ENCODE peak calls at places on chromosomes 3 and 15, in four cellular contexts. M, L, S and T are unnamed samples. For H3K36me3, the result is how much of the 10 kb centered on the place peaks cover.

GRCh38 chr3:193798097-193798496 is 205.1 kb downstream of the OPA1 start:
- DNase-seq in M (no peak), L (no peak), S (no peak), T (no peak)

GRCh38 chr3:179853176-179853575 is 183.6 kb downstream of the PEX5L start:
- DNase-seq in M (no peak), L (no peak), S (no peak), T (no peak)

GRCh38 chr3:130480736-130481135 is 36.2 kb upstream of the COL6A6 start:
- DNase-seq in M (peak), L (no peak), S (no peak), T (peak)

GRCh38 chr15:89459271-89460038 is 36.9 kb downstream of the RHCG start:
- DNase-seq in M (no peak), L (no peak), S (no peak), T (no peak)

GRCh38 chr3:44013967-44014366 is 227.7 kb upstream of the TOPAZ1 start:
- DNase-seq in M (no peak), L (no peak), S (peak), T (peak)

GRCh38 chr3:196997311-196997710 is 28.7 kb upstream of the PIGZ start:
- DNase-seq in M (no peak), L (no peak), S (no peak), T (no peak)

GRCh38 chr3:130918328-130918727 is 24.4 kb downstream of the ATP2C1 start:
- DNase-seq in M (no peak), L (no peak), S (peak), T (peak)

GRCh38 chr3:48190911-48191310 is 2.7 kb upstream of the CDC25A start:
- DNase-seq in M (no peak), L (no peak), S (no peak), T (no peak)

GRCh38 chr3:126466886-126467610 is 8.6 kb downstream of the ZXDC start:
- DNase-seq in M (no peak), L (no peak), S (no peak), T (no peak)

GRCh38 chr3:36969540-36970432 is 23.1 kb downstream of the EPM2AIP1 start:
- DNase-seq in M (peak), L (no peak), S (no peak), T (peak)

GRCh38 chr3:149501524-149501923 is 27.0 kb downstream of the TM4SF4 start:
- DNase-seq in M (no peak), L (no peak), S (no peak), T (peak)

GRCh38 chr15:68566377-68566954 is 12.3 kb upstream of the CORO2B start:
- DNase-seq in M (no peak), L (no peak), S (no peak), T (no peak)

GRCh38 chr3:172609750-172610149 is 86.5 kb upstream of the TNFSF10 start:
- DNase-seq in M (no peak), L (no peak), S (no peak), T (no peak)

GRCh38 chr15:73560501-73561117 is 72.6 kb downstream of the NPTN start:
- DNase-seq in M (no peak), L (no peak), S (no peak), T (no peak)

GRCh38 chr15:34853001-34853758 is 57.8 kb upstream of the ACTC1 start:
- DNase-seq in M (no peak), L (no peak), S (no peak), T (no peak)

GRCh38 chr3:45870099-45870498 is 16.2 kb upstream of the CCR9 start:
- DNase-seq in M (no peak), L (no peak), S (no peak), T (no peak)

GRCh38 chr3:131772278-131772893 is 262.4 kb downstream of the CPNE4 start:
- DNase-seq in M (no peak), L (no peak), S (no peak), T (no peak)

GRCh38 chr15:40038654-40039543 is at the start of gene SRP14:
- DNase-seq in M (peak), L (peak), S (peak), T (peak)

GRCh38 chr3:90184861-90185260 is 1077.4 kb downstream of the EPHA3 start:
- DNase-seq in M (no peak), L (no peak), S (no peak), T (no peak)

GRCh38 chr3:49616491-49616941 is 57.6 kb upstream of the APEH start:
- DNase-seq in M (no peak), L (no peak), S (no peak), T (peak)

GRCh38 chr3:98367464-98368246 is 14.0 kb downstream of the OR5K4 start:
- DNase-seq in M (no peak), L (no peak), S (no peak), T (no peak)

GRCh38 chr15:47374222-47374621 is 343.1 kb upstream of the SEMA6D start:
- DNase-seq in M (no peak), L (no peak), S (no peak), T (no peak)

GRCh38 chr3:157695586-157695985 is 192.4 kb upstream of the VEPH1 start:
- DNase-seq in M (no peak), L (no peak), S (no peak), T (no peak)

GRCh38 chr15:88839146-88839545 is 35.9 kb downstream of the ACAN start:
- DNase-seq in M (no peak), L (no peak), S (no peak), T (no peak)

GRCh38 chr3:181327349-181327748 is 337.8 kb upstream of the DNAJC19 start:
- DNase-seq in M (no peak), L (no peak), S (no peak), T (no peak)

GRCh38 chr3:18376682-18377081 is 48.5 kb downstream of the SATB1 start:
- DNase-seq in M (no peak), L (no peak), S (no peak), T (no peak)

GRCh38 chr15:37101634-37102314 is 1.4 kb upstream of the MEIS2 start:
- DNase-seq in M (peak), L (peak), S (peak), T (peak)

GRCh38 chr3:126040386-126040785 is 43.5 kb downstream of the SLC41A3 start:
- DNase-seq in M (no peak), L (peak), S (no peak), T (no peak)

GRCh38 chr3:187968883-187969580 is 184.9 kb upstream of the LPP start:
- DNase-seq in M (peak), L (no peak), S (no peak), T (no peak)

GRCh38 chr3:188507244-188507720 is 353.3 kb downstream of the LPP start:
- DNase-seq in M (no peak), L (no peak), S (no peak), T (no peak)

GRCh38 chr3:189361103-189361835 is 189.5 kb downstream of the TPRG1 start:
- DNase-seq in M (no peak), L (no peak), S (no peak), T (no peak)

GRCh38 chr3:130876594-130876993 is 17.3 kb upstream of the ATP2C1 start:
- DNase-seq in M (no peak), L (no peak), S (no peak), T (no peak)

GRCh38 chr15:43370975-43371974 is at the start of the genes TUBGCP4 and ZSCAN29:
- DNase-seq in M (peak), L (peak), S (peak), T (peak)

GRCh38 chr3:43214616-43215015 is 71.7 kb upstream of the SNRK start:
- DNase-seq in M (no peak), L (no peak), S (no peak), T (no peak)

GRCh38 chr15:40927497-40928346 is 1.4 kb upstream of the DLL4 start:
- DNase-seq in M (no peak), L (no peak), S (peak), T (no peak)

GRCh38 chr15:67808821-67809220 is 16.5 kb upstream of the SKOR1 start:
- DNase-seq in M (no peak), L (no peak), S (no peak), T (no peak)

GRCh38 chr15:33716025-33716424 is 252.3 kb upstream of the CHRM5 start:
- DNase-seq in M (no peak), L (no peak), S (no peak), T (no peak)

GRCh38 chr15:42283671-42284070 is 10.4 kb upstream of the TMEM87A start:
- DNase-seq in M (no peak), L (no peak), S (no peak), T (no peak)

GRCh38 chr3:8553405-8553804 is 51.8 kb downstream of the LMCD1 start:
- DNase-seq in M (no peak), L (no peak), S (no peak), T (no peak)
- H3K36me3 ChIP-seq in M (under half), L (half or more), S (half or more), T (under half)

DNA sequence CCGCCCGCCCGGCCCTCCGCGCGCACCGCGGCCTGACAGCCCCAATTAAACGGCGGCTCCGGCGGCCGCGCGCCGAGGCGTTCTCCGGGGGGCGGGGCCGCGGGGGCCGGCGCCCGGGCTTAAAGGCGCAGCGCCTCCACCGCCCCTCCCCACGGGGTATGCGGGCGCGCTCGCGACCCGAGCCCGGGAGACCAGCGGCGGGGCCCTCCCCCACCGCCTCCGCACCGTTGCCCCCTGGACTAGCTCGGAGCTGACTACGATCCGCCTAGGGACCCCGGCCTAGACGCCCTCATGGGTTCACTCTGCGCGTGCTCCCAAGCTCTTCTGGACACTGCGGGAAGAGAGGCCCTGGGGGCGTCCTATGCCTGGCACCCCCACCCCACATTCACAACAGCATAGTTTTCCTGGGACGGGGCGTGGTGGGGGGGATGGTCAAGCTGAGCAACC is at the start of gene DUSP7:
- DNase-seq in M (peak), L (peak), S (peak), T (peak)
- TF ChIP-seq POLR2A in M (no peak), L (no peak), S (no peak), T (peak)

DNA sequence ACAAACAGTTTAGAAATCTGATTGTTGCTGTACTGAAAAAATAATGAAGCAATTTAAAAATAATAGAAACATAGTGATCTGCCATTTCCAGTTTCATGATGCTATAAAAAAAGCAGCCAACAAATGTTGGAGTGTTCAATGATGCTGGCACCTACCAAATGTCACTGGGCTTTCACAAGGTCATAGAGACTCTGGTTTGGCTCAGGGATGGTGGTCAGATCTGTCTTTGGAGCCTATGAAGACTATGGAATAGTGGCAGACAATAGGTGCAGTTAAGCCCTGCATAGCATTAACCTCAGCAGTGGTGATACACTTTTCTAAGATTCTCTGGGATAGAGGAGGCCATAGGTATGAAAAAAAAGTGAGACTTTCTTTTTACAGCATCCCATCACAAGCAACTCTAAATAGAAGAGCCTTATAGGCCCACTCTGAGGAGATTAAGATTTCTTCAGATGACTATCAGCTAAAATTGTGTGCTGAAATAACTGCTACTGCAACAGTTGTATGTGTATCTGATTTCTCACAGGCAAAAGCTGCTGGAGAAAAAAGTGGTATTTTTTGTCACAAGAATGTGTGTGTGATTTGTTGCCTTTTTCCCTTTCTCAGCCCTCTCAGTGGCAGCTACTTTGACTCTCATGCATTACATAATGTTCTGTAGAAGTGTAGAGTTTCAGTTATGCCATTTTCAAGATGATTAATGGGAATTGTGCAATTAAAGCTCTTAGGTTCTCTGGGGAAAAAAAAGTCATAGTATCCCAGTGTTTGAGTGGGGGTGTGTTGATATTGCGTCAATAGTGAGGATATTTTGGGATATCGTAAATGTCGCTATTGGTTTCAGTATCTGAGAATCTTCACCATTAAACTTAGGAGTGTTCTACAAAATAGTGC is 137.4 kb downstream of the MBNL1 start:
- DNase-seq in M (no peak), L (no peak), S (no peak), T (no peak)
- H3K4me3 ChIP-seq in M (no peak), L (peak), S (peak), T (no peak)

GRCh38 chr3:4704552-4704951 is 211.4 kb downstream of the ITPR1 start:
- DNase-seq in M (no peak), L (no peak), S (no peak), T (no peak)
- H3K36me3 ChIP-seq in M (under half), L (half or more), S (half or more), T (half or more)

GRCh38 chr3:77939726-77940125 is 899.8 kb downstream of the ROBO2 start:
- DNase-seq in M (no peak), L (no peak), S (no peak), T (no peak)
- TF ChIP-seq POLR2A in M (no peak), L (no peak), S (no peak), T (no peak)